ENCODE peak calls at places on chromosomes 11 and 22, in four cellular contexts. S is left ventricle myocardium inferior, L is A549, J is neuronal stem cell. M is an unnamed sample.

GRCh38 chr11:21710791-21711190 is 482.1 kb upstream of the ANO5 start:
- DNase-seq in S (no peak), L (no peak), J (no peak), M (no peak)

GRCh38 chr11:65802841-65803240 is 16.0 kb downstream of the OVOL1 start:
- DNase-seq in S (no peak), L (no peak), J (no peak), M (no peak)

GRCh38 chr22:19734163-19734562 is 10.8 kb downstream of the GP1BB start:
- DNase-seq in S (no peak), L (no peak), J (no peak), M (no peak)

GRCh38 chr11:131136476-131136875 is 220.2 kb upstream of the SNX19 start:
- DNase-seq in S (no peak), L (no peak), J (no peak), M (no peak)

GRCh38 chr22:30073743-30074142 is 6.5 kb upstream of the HORMAD2 start:
- DNase-seq in S (no peak), L (no peak), J (no peak), M (no peak)

GRCh38 chr22:50274311-50274710 is 4.1 kb upstream of the MAPK11 start:
- DNase-seq in S (peak; percentile 54), L (peak; percentile 38), J (no peak), M (no peak)

GRCh38 chr22:44574057-44574456 is 76.0 kb upstream of the RTL6 start:
- DNase-seq in S (no peak), L (peak; percentile 13), J (no peak), M (no peak)

GRCh38 chr11:102453286-102453797 is 777 bp upstream of the TMEM123 start:
- DNase-seq in S (peak; percentile 30), L (no peak), J (no peak), M (peak; percentile 66)

GRCh38 chr22:40289991-40290459 is 56.3 kb upstream of the ADSL start:
- DNase-seq in S (no peak), L (no peak), J (no peak), M (no peak)

GRCh38 chr22:26481694-26482093 is 1.9 kb downstream of the HPS4 start:
- DNase-seq in S (no peak), L (no peak), J (no peak), M (no peak)

GRCh38 chr22:31337178-31337577 is 9.0 kb downstream of the PATZ1 start:
- DNase-seq in S (no peak), L (no peak), J (no peak), M (no peak)
- H3K4me1 ChIP-seq in S (peaks cover 44% of the 10 kb centered on the region), L (no peaks in the 10 kb centered on the region), J (peaks cover 24% of the 10 kb centered on the region), M (no peaks in the 10 kb centered on the region)

GRCh38 chr22:46047841-46048595 is 71.1 kb upstream of the WNT7B start:
- DNase-seq in S (peak; percentile 44), L (no peak), J (no peak), M (peak; percentile 78)

GRCh38 chr22:46045459-46046298 is 68.7 kb upstream of the WNT7B start:
- DNase-seq in S (peak; percentile 47), L (no peak), J (no peak), M (peak; percentile 73)

GRCh38 chr22:46044718-46045458 is 67.9 kb upstream of the WNT7B start:
- DNase-seq in S (peak; percentile 60), L (no peak), J (no peak), M (peak; percentile 8)

GRCh38 chr22:46046299-46046685 is 69.3 kb upstream of the WNT7B start:
- DNase-seq in S (peak; percentile 17), L (no peak), J (no peak), M (peak; percentile 62)

GRCh38 chr22:46047226-46047625 is 70.3 kb upstream of the WNT7B start:
- DNase-seq in S (peak; percentile 14), L (no peak), J (no peak), M (peak; percentile 52)
- H3K27ac ChIP-seq in S (peak overlapping the region; percentile 100), L (no peak overlapping the region), J (no peak overlapping the region), M (peak overlapping the region; percentile 97)

DNA sequence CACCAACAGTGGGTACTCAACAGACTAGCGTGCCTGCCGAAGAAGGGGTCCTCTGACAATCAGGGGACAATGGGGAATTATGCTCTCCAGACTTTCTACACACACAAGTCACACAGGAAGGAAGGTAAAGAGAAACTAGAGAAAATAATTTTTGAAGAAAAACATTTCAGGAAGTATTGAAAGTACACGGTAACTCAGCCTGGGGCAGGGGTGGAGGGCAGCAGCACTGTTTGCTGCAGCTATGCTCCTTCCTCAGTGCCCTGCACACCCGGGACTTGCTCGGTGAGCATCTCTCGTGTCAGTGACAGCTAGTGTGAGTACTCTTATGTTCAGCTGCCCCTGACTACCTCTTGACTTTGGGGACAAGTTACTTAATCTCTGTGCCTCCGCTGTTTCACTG is 18.0 kb upstream of the APOA1 start:
- DNase-seq in S (no peak), L (no peak), J (no peak), M (no peak)
- H3K4me1 ChIP-seq in S (peaks cover 17% of the 10 kb centered on the region), L (peaks cover 5% of the 10 kb centered on the region), J (no peaks in the 10 kb centered on the region), M (peaks cover 2% of the 10 kb centered on the region)

GRCh38 chr22:36369922-36370781 is 17.6 kb downstream of the MYH9 start:
- DNase-seq in S (peak; percentile 48), L (no peak), J (no peak), M (no peak)
- H3K27ac ChIP-seq in S (peak overlapping the region; percentile 100), L (peak overlapping the region; percentile 83), J (peak overlapping the region; percentile 93), M (peak overlapping the region; percentile 99)

GRCh38 chr11:128507936-128508335 is 79.4 kb downstream of the ETS1 start:
- DNase-seq in S (no peak), L (no peak), J (no peak), M (no peak)

GRCh38 chr11:128508785-128509518 is 78.4 kb downstream of the ETS1 start:
- DNase-seq in S (no peak), L (no peak), J (no peak), M (no peak)

GRCh38 chr11:128512478-128513127 is 74.8 kb downstream of the ETS1 start:
- DNase-seq in S (no peak), L (no peak), J (no peak), M (no peak)

GRCh38 chr11:128511712-128512111 is 75.6 kb downstream of the ETS1 start:
- DNase-seq in S (no peak), L (no peak), J (no peak), M (no peak)

DNA sequence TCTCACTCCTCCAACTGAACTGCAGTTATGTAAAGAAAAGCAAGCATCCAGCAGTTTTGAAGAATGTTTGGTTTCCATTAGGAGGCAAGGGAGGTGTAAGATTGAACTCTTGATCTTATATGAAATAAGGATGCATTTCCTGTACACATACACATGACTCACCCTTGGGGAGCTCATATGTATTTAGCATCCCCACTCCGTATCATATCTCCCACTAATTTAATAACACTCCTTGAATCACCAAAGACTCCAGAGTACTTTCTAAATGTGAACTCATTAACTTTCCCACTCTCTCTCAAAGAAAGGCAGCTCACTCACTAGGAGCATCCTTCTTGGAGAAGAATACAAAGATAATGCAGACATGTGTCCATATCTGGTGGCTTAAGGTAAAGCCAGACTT is 77.4 kb downstream of the ETS1 start:
- DNase-seq in S (no peak), L (no peak), J (no peak), M (no peak)
- H3K4me1 ChIP-seq in S (peaks cover 100% of the 10 kb centered on the region), L (peaks cover 68% of the 10 kb centered on the region), J (no peaks in the 10 kb centered on the region), M (peaks cover 21% of the 10 kb centered on the region)

GRCh38 chr11:86150826-86151187 is 81.9 kb upstream of the PICALM start:
- DNase-seq in S (no peak), L (no peak), J (no peak), M (no peak)
- H3K27ac ChIP-seq in S (peak overlapping the region; percentile 72), L (peak overlapping the region; percentile 45), J (no peak overlapping the region), M (peak overlapping the region; percentile 82)

DNA sequence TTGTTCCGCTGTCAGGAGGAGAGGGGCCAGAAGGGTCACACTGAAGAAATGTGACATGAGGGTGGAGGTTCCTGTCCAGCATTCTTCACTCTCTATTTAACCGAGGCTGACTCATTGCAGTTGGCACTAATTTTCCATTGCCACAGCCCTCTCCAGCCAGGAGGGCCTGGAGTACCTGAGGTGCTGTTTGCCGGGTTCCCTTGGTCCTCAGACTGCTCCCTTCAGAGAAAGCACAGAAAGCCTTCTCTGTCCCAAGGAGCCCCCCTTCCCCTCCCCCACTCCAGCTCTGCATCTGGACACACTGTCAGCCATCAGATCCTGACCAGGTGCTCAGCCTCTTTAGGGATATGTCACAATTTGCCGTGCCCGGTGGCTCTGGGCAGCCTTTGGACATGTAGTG is 3.1 kb upstream of the C11orf91 start:
- DNase-seq in S (no peak), L (no peak), J (no peak), M (no peak)
- H3K4me1 ChIP-seq in S (peaks cover 97% of the 10 kb centered on the region), L (peaks cover 82% of the 10 kb centered on the region), J (peaks cover 7% of the 10 kb centered on the region), M (no peaks in the 10 kb centered on the region)